ENCODE peak calls at places on chromosomes 7 and 10, in five cellular contexts. K, C, J, F and O are unnamed samples.

GRCh38 chr7:110943686-110944350 is 147.1 kb upstream of the LRRN3 start:
- DNase-seq in K (peak; percentile 29), F (no peak), J (no peak), C (no peak), O (no peak)

GRCh38 chr10:132336064-132336746 is 4.2 kb downstream of the LRRC27 start:
- DNase-seq in C (no peak), J (no peak), F (no peak), K (no peak), O (no peak)

GRCh38 chr7:91357929-91358328 is 93.7 kb downstream of the FZD1 start:
- DNase-seq in K (no peak), J (no peak), F (no peak), C (no peak), O (no peak)

GRCh38 chr7:1357601-1358271 is 101.5 kb downstream of the MICALL2 start:
- DNase-seq in J (no peak), F (no peak), C (no peak), K (no peak), O (peak; percentile 40)

GRCh38 chr10:121668336-121669009 is 70.2 kb upstream of the FGFR2 start:
- DNase-seq in F (peak; percentile 43), K (no peak), J (no peak), C (no peak), O (peak; percentile 44)

GRCh38 chr7:55130554-55131198 is 111.9 kb downstream of the EGFR start:
- DNase-seq in K (peak; percentile 89), C (no peak), F (peak; percentile 55), J (no peak), O (no peak)

GRCh38 chr10:22851865-22852239 is 76.0 kb upstream of the ARMC3 start:
- DNase-seq in C (no peak), K (no peak), F (no peak), J (no peak), O (no peak)

GRCh38 chr10:33330543-33331019 is 3.9 kb downstream of the NRP1 start:
- DNase-seq in F (peak; percentile 86), C (peak; percentile 28), J (peak; percentile 70), K (peak; percentile 80), O (peak; percentile 87)

GRCh38 chr10:89171996-89172395 is 35.1 kb downstream of the CH25H start:
- DNase-seq in K (no peak), C (no peak), J (no peak), F (no peak), O (no peak)

GRCh38 chr10:61899997-61900828 is 1.3 kb upstream of the ARID5B start:
- DNase-seq in C (peak; percentile 35), K (no peak), F (peak; percentile 50), J (peak; percentile 76), O (peak; percentile 56)

GRCh38 chr7:86629-87028 is 105.7 kb upstream of the FAM20C start:
- DNase-seq in J (no peak), F (no peak), K (no peak), C (no peak), O (no peak)

GRCh38 chr7:7265676-7266075 is 83.3 kb downstream of the C1GALT1 start:
- DNase-seq in J (no peak), K (no peak), C (no peak), F (no peak), O (no peak)

GRCh38 chr10:28711776-28712175 is 34.5 kb downstream of the BAMBI start:
- DNase-seq in J (no peak), K (no peak), F (no peak), C (no peak), O (no peak)

GRCh38 chr7:24378871-24379608 is 95.0 kb downstream of the NPY start:
- DNase-seq in J (no peak), K (peak; percentile 7), F (no peak), C (no peak), O (no peak)

GRCh38 chr7:30973292-30973691 is 9.5 kb downstream of the GHRHR start:
- DNase-seq in K (no peak), F (no peak), J (no peak), C (no peak), O (no peak)

GRCh38 chr10:34655286-34656170 is 159.6 kb downstream of the PARD3 start:
- DNase-seq in F (no peak), J (peak; percentile 44), C (no peak), K (peak; percentile 39), O (no peak)

GRCh38 chr7:159015894-159016410 is 128.7 kb downstream of the VIPR2 start:
- DNase-seq in J (no peak), F (no peak), C (no peak), K (no peak), O (no peak)

GRCh38 chr10:30499816-30500215 is 65.8 kb downstream of the MAP3K8 start:
- DNase-seq in J (no peak), K (no peak), F (no peak), C (no peak), O (no peak)

GRCh38 chr7:107446531-107446930 is 23.3 kb upstream of the GPR22 start:
- DNase-seq in F (no peak), K (no peak), C (no peak), J (no peak), O (no peak)

GRCh38 chr10:132654708-132655661 is 117.4 kb downstream of the INPP5A start:
- DNase-seq in J (no peak), F (peak; percentile 42), K (peak; percentile 34), C (no peak), O (no peak)

GRCh38 chr10:115638246-115638645 is 545.1 kb downstream of the ATRNL1 start:
- DNase-seq in K (no peak), C (no peak), F (no peak), J (no peak), O (no peak)

GRCh38 chr10:114623661-114624294 is 34.3 kb downstream of the ABLIM1 start:
- DNase-seq in C (no peak), K (peak; percentile 65), J (peak; percentile 42), F (no peak), O (no peak)

GRCh38 chr10:124158592-124158991 is 65.2 kb upstream of the CHST15 start:
- DNase-seq in C (no peak), K (no peak), F (no peak), J (no peak), O (no peak)

GRCh38 chr7:66430164-66430545 is 198.5 kb upstream of the KCTD7 start:
- DNase-seq in F (no peak), J (no peak), C (no peak), K (no peak), O (no peak)

GRCh38 chr10:121519901-121520500 is 78.2 kb downstream of the FGFR2 start:
- DNase-seq in F (no peak), J (no peak), K (no peak), C (no peak), O (no peak)

GRCh38 chr10:5665380-5666323 is 743 bp downstream of the ASB13 start:
- DNase-seq in C (no peak), K (no peak), J (no peak), F (peak; percentile 35), O (no peak)